ENCODE peak calls at places on chromosome 16, in four cellular contexts. T is IMR-90, X is mesendoderm, G is H9. Z is an unnamed sample.

GRCh38 chr16:8944113-8944765 is 19.5 kb downstream of the USP7 start:
- DNase-seq in X (no peak), T (no peak), G (no peak), Z (no peak)

GRCh38 chr16:30941600-30942420 is 7.1 kb upstream of the ORAI3 start:
- DNase-seq in G (peak), X (peak), T (peak), Z (peak)

GRCh38 chr16:55189179-55189578 is 134.8 kb upstream of the IRX6 start:
- DNase-seq in T (no peak), X (no peak), G (no peak), Z (no peak)

GRCh38 chr16:64051826-64052225 is 1070.0 kb downstream of the CDH11 start:
- DNase-seq in X (peak), T (no peak), G (no peak), Z (peak)

GRCh38 chr16:46899443-46900143 is 15.4 kb downstream of the GPT2 start:
- DNase-seq in X (no peak), T (peak), G (no peak), Z (peak)

GRCh38 chr16:9566099-9566498 is 474.7 kb downstream of the HAPSTR1 start:
- DNase-seq in G (no peak), T (no peak), X (no peak), Z (no peak)

GRCh38 chr16:19785512-19786130 is 67.5 kb downstream of the IQCK start:
- DNase-seq in X (no peak), T (no peak), G (no peak), Z (no peak)

GRCh38 chr16:86834451-86835035 is 256.2 kb downstream of the FOXL1 start:
- DNase-seq in T (peak), G (peak), X (peak), Z (peak)

GRCh38 chr16:58678716-58679115 is 5.9 kb downstream of the SLC38A7 start:
- DNase-seq in T (no peak), X (no peak), G (no peak), Z (no peak)

GRCh38 chr16:69554495-69554894 is 11.3 kb upstream of the NFAT5 start:
- DNase-seq in T (no peak), X (no peak), G (no peak), Z (no peak)

GRCh38 chr16:55433535-55433934 is 45.5 kb upstream of the MMP2 start:
- DNase-seq in G (no peak), T (no peak), X (no peak), Z (no peak)

GRCh38 chr16:84567446-84567962 is 50.4 kb downstream of the COTL1 start:
- DNase-seq in T (no peak), X (no peak), G (no peak), Z (no peak)

GRCh38 chr16:84565669-84566495 is 52.0 kb downstream of the COTL1 start:
- DNase-seq in X (no peak), T (no peak), G (no peak), Z (no peak)

GRCh38 chr16:84566580-84567244 is 51.2 kb downstream of the COTL1 start:
- DNase-seq in G (no peak), X (no peak), T (no peak), Z (no peak)

GRCh38 chr16:84569382-84569987 is 48.4 kb downstream of the COTL1 start:
- DNase-seq in T (no peak), G (no peak), X (no peak), Z (no peak)

GRCh38 chr16:84568066-84568465 is 49.8 kb downstream of the COTL1 start:
- DNase-seq in T (no peak), G (no peak), X (no peak), Z (no peak)
- H2BK120ac ChIP-seq in T (no peak), G (no peak), X (no peak), Z (no peak)

GRCh38 chr16:57244767-57245471 is at the start of gene ARL2BP:
- DNase-seq in X (peak), T (peak), G (peak), Z (peak)
- H4K8ac ChIP-seq in X (no peak), T (peak), G (no peak), Z (peak)

GRCh38 chr16:2090481-2090797 is 42.7 kb downstream of the TSC2 start:
- DNase-seq in G (no peak), X (no peak), T (no peak), Z (no peak)
- H3K18ac ChIP-seq in G (no peak), X (no peak), T (no peak), Z (no peak)

GRCh38 chr16:23784811-23785447 is 30.1 kb downstream of the CHP2 start:
- DNase-seq in X (peak), G (no peak), T (peak), Z (no peak)

GRCh38 chr16:23788653-23789052 is 33.8 kb downstream of the CHP2 start:
- DNase-seq in T (no peak), X (no peak), G (no peak), Z (no peak)

GRCh38 chr16:23786964-23787571 is 32.2 kb downstream of the CHP2 start:
- DNase-seq in G (peak), X (no peak), T (no peak), Z (no peak)

GRCh38 chr16:23781176-23781575 is 26.4 kb downstream of the CHP2 start:
- DNase-seq in G (no peak), T (no peak), X (no peak), Z (no peak)

DNA sequence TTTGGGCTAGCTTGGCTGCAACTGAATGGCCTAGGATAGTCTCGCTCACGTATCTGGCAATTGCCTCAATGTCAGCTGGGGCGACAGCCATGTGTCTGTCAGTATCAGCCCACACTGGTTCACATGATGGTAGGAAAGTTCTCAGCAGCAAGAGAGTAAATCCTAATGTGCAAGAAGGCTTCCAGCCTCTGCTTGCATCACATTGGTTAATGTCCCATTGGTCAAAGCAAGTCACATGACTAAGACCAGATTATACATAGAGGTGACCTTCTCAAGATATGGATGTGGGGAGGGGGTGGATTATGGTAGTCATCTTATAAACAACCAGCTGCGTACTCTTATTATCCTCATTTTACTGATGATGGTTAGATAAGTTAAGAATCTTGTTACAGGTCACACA is 31.0 kb downstream of the CHP2 start:
- DNase-seq in X (no peak), G (no peak), T (no peak), Z (no peak)
- H2BK120ac ChIP-seq in X (no peak), G (no peak), T (no peak), Z (no peak)

GRCh38 chr16:85486256-85486915 is 126.7 kb upstream of the GSE1 start:
- DNase-seq in T (no peak), X (no peak), G (no peak), Z (no peak)
- H4K8ac ChIP-seq in T (no peak), X (no peak), G (no peak), Z (no peak)

DNA sequence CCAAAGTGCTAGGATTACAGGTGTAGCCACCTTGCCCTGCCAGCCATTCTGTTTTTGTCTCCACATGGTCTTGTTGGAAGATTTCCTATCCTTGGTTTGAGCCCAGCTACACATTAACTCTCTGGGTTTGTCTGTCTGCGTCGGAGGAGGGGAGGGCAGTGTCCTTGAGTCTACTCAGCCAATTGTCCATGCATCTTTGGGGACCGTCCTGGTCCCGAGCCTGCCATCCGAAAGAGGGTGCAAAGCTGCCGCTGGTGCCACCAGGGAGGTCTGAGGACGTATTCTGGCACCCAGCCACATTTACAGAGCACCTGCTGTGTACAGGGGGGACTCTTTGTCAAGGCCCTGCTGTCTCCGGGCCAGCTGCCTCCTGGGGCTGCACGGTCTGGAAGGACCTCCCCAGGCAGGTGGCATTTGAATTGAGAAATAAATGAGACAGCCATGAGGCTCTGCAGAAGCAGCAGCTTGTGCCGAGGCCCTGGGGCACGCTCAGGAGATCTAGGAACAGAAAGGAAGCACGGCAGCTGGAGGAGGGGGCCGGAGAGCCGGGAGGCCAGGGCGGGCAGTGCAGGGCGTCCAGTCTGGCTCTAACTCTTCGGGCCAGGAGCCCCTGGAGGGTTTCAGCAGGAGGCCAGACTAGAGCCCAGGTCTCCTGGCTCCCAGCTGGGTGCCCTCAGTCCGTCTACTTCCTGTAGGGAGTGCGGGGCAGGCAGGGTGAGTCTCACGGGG is 1.5 kb downstream of the CYBA start:
- DNase-seq in G (no peak), X (no peak), T (no peak), Z (peak)
- H3K18ac ChIP-seq in G (no peak), X (no peak), T (no peak), Z (no peak)

GRCh38 chr16:57355898-57356414 is 2.6 kb upstream of the CCL22 start:
- DNase-seq in X (no peak), G (no peak), T (no peak), Z (no peak)

GRCh38 chr16:57357330-57358151 is 1.0 kb upstream of the CCL22 start:
- DNase-seq in T (no peak), G (no peak), X (no peak), Z (no peak)

GRCh38 chr16:57356547-57356946 is 2.0 kb upstream of the CCL22 start:
- DNase-seq in G (no peak), T (no peak), X (no peak), Z (no peak)

GRCh38 chr16:57352636-57353047 is 5.9 kb upstream of the CCL22 start:
- DNase-seq in G (no peak), T (no peak), X (no peak), Z (no peak)

DNA sequence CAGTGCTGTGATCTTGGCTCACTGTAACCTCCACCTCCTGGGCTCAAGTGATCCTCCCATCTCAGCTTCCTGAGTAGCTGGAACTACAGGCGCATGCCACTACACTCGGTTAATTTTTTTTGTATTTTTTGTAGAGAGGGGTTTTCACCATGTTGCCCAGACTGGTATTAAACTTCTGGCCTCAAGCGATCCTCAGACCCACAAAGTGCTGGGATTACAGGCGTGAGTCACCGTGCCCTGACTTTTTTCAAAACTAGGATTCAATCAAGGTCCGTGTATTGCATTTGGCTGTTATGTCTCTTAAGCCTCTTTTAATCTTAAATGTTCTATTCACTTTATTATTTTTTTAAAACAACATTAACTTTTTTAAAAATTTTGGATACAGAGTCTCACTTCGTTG is 4.3 kb upstream of the CCL22 start:
- DNase-seq in X (no peak), T (no peak), G (no peak), Z (no peak)
- H2BK120ac ChIP-seq in X (no peak), T (no peak), G (no peak), Z (no peak)

Z was measured in mesenchymal stem cell.